ENCODE peak calls at places on chromosomes 2 and 18, in ten cellular contexts. L is PC-3, O is vagina, Y is fibroblast of lung, X is cardiac muscle cell, Q is brain microvascular endothelial cell, K is adrenal gland, J is HCT116, G is heart left ventricle, R is lower lobe of right lung. N is an unnamed sample. For H3K36me3, the result is how much of the 10 kb centered on the place peaks cover.

GRCh38 chr2:36376319-36376765 is 20.8 kb downstream of the CRIM1 start:
- DNase-seq in G (peak), Q (no peak), K (peak), J (no peak), Y (peak), O (no peak), R (peak), X (peak), L (peak), N (no peak)

GRCh38 chr2:46632349-46632748 is 153.0 kb downstream of the TMEM247 start:
- DNase-seq in Q (no peak), L (peak), Y (peak), J (peak), O (no peak), K (no peak), G (no peak), X (peak), R (no peak), N (no peak)

GRCh38 chr2:197889041-197889440 is 84.6 kb downstream of the PLCL1 start:
- DNase-seq in Y (peak), L (no peak), G (no peak), J (no peak), X (peak), K (no peak), Q (peak), R (no peak), O (no peak), N (peak)

GRCh38 chr2:15950088-15950952 is 10.0 kb downstream of the MYCN start:
- DNase-seq in K (no peak), Q (no peak), J (no peak), G (no peak), L (no peak), R (no peak), X (no peak), O (no peak), Y (no peak), N (no peak)

GRCh38 chr2:224968051-224968450 is 74.2 kb downstream of the DOCK10 start:
- DNase-seq in X (no peak), Q (no peak), O (no peak), Y (no peak), L (peak), J (no peak), R (no peak), G (no peak), K (no peak), N (no peak)

GRCh38 chr18:56861244-56861643 is 210.1 kb downstream of the WDR7 start:
- DNase-seq in R (no peak), L (no peak), X (no peak), G (no peak), J (no peak), Q (no peak), K (no peak), O (no peak), Y (peak), N (no peak)

GRCh38 chr2:65489269-65489668 is 56.9 kb upstream of the SPRED2 start:
- DNase-seq in R (no peak), G (no peak), Y (no peak), K (no peak), J (no peak), L (no peak), O (no peak), Q (no peak), X (no peak), N (no peak)

GRCh38 chr2:147884796-147885195 is 40.0 kb downstream of the ACVR2A start:
- DNase-seq in G (no peak), L (no peak), O (no peak), K (no peak), R (no peak), X (no peak), J (no peak), Y (no peak), Q (no peak), N (no peak)

GRCh38 chr2:120702751-120703150 is 32.9 kb upstream of the GLI2 start:
- DNase-seq in K (no peak), R (no peak), Y (no peak), O (no peak), L (no peak), G (no peak), Q (no peak), X (no peak), J (no peak), N (no peak)

GRCh38 chr2:233966388-233966787 is 49.2 kb downstream of the TRPM8 start:
- DNase-seq in K (no peak), J (no peak), G (peak), X (no peak), Q (no peak), R (no peak), Y (no peak), O (no peak), L (no peak), N (no peak)

GRCh38 chr2:155913356-155913755 is 419.2 kb downstream of the NR4A2 start:
- DNase-seq in O (no peak), L (no peak), G (no peak), Y (peak), X (no peak), J (no peak), R (no peak), Q (no peak), K (no peak), N (no peak)

GRCh38 chr2:146720170-146720569 is 1124.7 kb upstream of the ACVR2A start:
- DNase-seq in Y (no peak), L (no peak), K (no peak), R (no peak), X (no peak), G (no peak), J (no peak), O (no peak), Q (no peak), N (no peak)

GRCh38 chr2:47269316-47270232 is 114.5 kb upstream of the STPG4 start:
- DNase-seq in J (peak), O (no peak), R (peak), Q (peak), L (peak), Y (peak), X (peak), G (peak), K (peak), N (no peak)

GRCh38 chr18:3626927-3627240 is 176.9 kb downstream of the TGIF1 start:
- DNase-seq in G (no peak), Q (no peak), O (no peak), L (peak), K (no peak), X (no peak), R (no peak), Y (no peak), J (no peak), N (no peak)

GRCh38 chr2:160214461-160215055 is 14.5 kb upstream of the ITGB6 start:
- DNase-seq in J (no peak), X (peak), Q (peak), O (no peak), L (peak), G (peak), R (peak), Y (peak), K (no peak), N (no peak)

GRCh38 chr2:6073260-6074141 is 381.3 kb downstream of the SOX11 start:
- DNase-seq in K (peak), R (no peak), G (peak), X (peak), O (no peak), J (no peak), Q (peak), L (no peak), Y (peak), N (peak)

GRCh38 chr18:74116628-74117554 is 30.7 kb downstream of the FBXO15 start:
- DNase-seq in Q (peak), X (peak), J (peak), K (no peak), G (no peak), R (no peak), Y (peak), L (peak), O (no peak), N (peak)

DNA sequence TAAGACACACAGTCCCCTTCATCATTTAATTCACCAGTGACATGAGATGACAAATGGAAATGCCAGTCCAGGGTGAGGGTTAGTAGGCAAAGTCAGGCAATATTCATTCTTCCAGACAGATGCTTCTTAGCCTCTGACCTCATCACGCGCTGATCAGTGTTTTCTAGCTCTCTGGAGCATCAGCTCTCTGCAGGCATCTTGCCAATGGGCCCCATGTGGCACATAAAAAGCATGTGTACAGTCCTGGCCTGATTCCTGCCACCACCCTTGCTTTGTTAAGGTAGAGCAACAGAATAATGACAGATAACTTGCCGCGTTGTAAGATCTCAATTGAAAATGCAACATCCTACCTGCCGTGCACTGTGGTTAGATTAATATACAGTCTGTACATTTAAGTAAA is 20.2 kb upstream of the NPAS2 start:
- DNase-seq in Q (no peak), J (no peak), R (no peak), Y (no peak), G (no peak), L (no peak), X (no peak), O (no peak), K (no peak), N (no peak)
- TF ChIP-seq CTCF in Q (no peak), J (no peak), R (no peak), Y (no peak), G (no peak), L (no peak), X (no peak), O (no peak), K (no peak), N (no peak)

GRCh38 chr2:216144857-216145256 is 35.7 kb downstream of the XRCC5 start:
- DNase-seq in G (no peak), K (no peak), J (no peak), Q (no peak), L (no peak), R (no peak), X (no peak), O (no peak), Y (no peak), N (no peak)
- H3K36me3 ChIP-seq in G (under half), K (half or more), J (half or more), Q (half or more), L (half or more), R (half or more), X (half or more), O (under half), Y (under half), N (half or more)

DNA sequence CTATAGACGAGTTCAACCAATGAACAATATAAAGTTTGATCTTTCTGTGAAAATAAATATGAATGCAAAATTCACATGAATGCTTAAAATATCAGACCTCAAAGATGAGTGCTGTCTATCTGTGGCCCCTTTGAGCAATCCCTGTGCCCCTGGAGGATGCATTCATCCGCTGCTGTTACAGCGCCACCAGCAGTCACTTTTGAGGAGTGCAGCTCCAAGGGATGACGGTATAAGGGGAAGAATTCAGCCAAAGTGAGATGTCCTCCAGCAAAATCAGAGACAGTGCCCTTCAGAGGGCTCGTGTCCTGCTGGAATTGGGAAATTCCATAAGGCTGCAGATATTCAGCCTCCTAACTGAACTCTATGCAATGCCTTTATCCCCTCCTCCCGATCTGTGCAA is 12.0 kb upstream of the CHRNA1 start:
- DNase-seq in K (no peak), R (no peak), X (no peak), G (no peak), O (no peak), Y (no peak), J (no peak), L (no peak), Q (no peak), N (peak)
- TF ChIP-seq CTCF in K (no peak), R (no peak), X (peak), G (no peak), O (no peak), Y (peak), J (no peak), L (peak), Q (peak), N (peak)

DNA sequence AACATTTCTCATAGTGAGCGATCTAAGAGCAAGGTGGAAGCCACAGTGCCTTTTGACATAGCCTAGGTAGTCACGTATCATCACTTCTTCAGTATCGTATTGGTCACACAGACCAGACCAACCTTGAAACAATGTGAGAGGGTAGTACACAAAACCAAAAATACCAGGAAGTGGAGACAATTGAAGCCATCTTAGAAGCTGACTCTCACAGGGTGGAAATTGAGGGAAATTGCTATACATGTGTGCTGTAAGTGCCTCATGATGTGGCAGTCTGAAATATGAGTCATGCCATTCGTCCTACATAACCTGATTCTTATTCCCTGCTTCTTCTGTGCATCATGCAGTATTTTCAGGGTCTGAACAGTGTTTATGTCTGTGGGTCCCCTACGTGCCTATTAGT is 62.3 kb upstream of the STON1 start:
- DNase-seq in X (no peak), Y (no peak), R (no peak), J (no peak), O (no peak), L (no peak), K (no peak), G (no peak), Q (no peak), N (no peak)
- H3K36me3 ChIP-seq in X (under half), Y (under half), R (half or more), J (under half), O (under half), L (under half), K (half or more), G (under half), Q (under half), N (half or more)

GRCh38 chr2:161426788-161427412 is 10.8 kb downstream of the TBR1 start:
- DNase-seq in G (no peak), L (no peak), O (no peak), X (peak), J (no peak), Y (peak), K (no peak), R (no peak), Q (no peak), N (peak)
- TF ChIP-seq CTCF in G (peak), L (no peak), O (no peak), X (peak), J (no peak), Y (peak), K (no peak), R (no peak), Q (peak), N (peak)

GRCh38 chr2:43944915-43945314 is 50.9 kb downstream of the LRPPRC start:
- DNase-seq in Y (no peak), R (no peak), X (no peak), J (no peak), L (no peak), O (no peak), K (no peak), G (no peak), Q (no peak), N (no peak)
- H3K36me3 ChIP-seq in Y (under half), R (half or more), X (half or more), J (half or more), L (half or more), O (under half), K (under half), G (under half), Q (under half), N (half or more)

DNA sequence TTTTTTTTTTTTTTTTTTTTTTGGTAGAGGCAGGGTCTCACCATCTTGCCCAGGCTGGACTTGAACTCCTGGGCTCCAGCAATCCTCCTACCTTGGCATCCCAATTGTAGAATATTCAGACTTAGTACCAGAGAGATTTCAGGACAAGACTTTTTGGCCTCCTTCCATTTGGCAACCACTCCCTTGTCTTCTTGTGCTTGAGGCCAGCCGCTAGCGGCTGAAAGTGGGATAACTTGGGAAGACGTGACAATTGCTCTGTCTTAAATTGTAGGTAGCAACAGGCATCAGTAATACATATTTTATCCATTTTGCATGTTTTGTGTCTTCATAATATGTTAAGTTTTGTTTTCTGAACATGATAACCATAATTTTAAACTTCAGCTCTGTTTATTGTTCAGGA is 53.3 kb upstream of the TTN start:
- DNase-seq in G (peak), J (no peak), L (no peak), Q (no peak), O (no peak), R (no peak), X (peak), Y (no peak), K (peak), N (no peak)
- TF ChIP-seq CTCF in G (no peak), J (no peak), L (no peak), Q (peak), O (no peak), R (peak), X (peak), Y (peak), K (peak), N (no peak)